ENCODE peak calls at places on chromosomes 2 and 18, in six cellular contexts. One of them, this sample, is unnamed.
A peak's percentile ranks its signal among the peaks of the same experiment; 100 is the strongest.

GRCh38 chr2:239717706-239718105 is 307.4 kb downstream of the NDUFA10 start:
- DNase-seq in CD8-positive, alpha-beta T cell: no peak
- DNase-seq in heart right ventricle: no peak
- DNase-seq in fibroblast of pulmonary artery: no peak
- DNase-seq in AG09309: no peak
- DNase-seq in aorta: peak; percentile 74
- DNase-seq in this sample: no peak

GRCh38 chr2:228446732-228447131 is 265.2 kb upstream of the SPHKAP start:
- DNase-seq in CD8-positive, alpha-beta T cell: no peak
- DNase-seq in heart right ventricle: no peak
- DNase-seq in fibroblast of pulmonary artery: no peak
- DNase-seq in AG09309: no peak
- DNase-seq in aorta: no peak
- DNase-seq in this sample: peak; percentile 15

GRCh38 chr2:197677056-197677455 is 1.7 kb upstream of the RFTN2 start:
- DNase-seq in CD8-positive, alpha-beta T cell: no peak
- DNase-seq in heart right ventricle: no peak
- DNase-seq in fibroblast of pulmonary artery: peak; percentile 7
- DNase-seq in AG09309: no peak
- DNase-seq in aorta: no peak
- DNase-seq in this sample: no peak

GRCh38 chr2:9474361-9475117 is at the start of gene IAH1:
- DNase-seq in CD8-positive, alpha-beta T cell: peak; percentile 74
- DNase-seq in heart right ventricle: peak; percentile 79
- DNase-seq in fibroblast of pulmonary artery: peak; percentile 40
- DNase-seq in AG09309: no peak
- DNase-seq in aorta: peak; percentile 90
- DNase-seq in this sample: no peak

GRCh38 chr2:233259745-233260144 is 8.3 kb downstream of the ATG16L1 start:
- DNase-seq in CD8-positive, alpha-beta T cell: no peak
- DNase-seq in heart right ventricle: no peak
- DNase-seq in fibroblast of pulmonary artery: no peak
- DNase-seq in AG09309: no peak
- DNase-seq in aorta: no peak
- DNase-seq in this sample: no peak

GRCh38 chr2:45049937-45050336 is 40.7 kb upstream of the SIX2 start:
- DNase-seq in CD8-positive, alpha-beta T cell: no peak
- DNase-seq in heart right ventricle: no peak
- DNase-seq in fibroblast of pulmonary artery: no peak
- DNase-seq in AG09309: no peak
- DNase-seq in aorta: no peak
- DNase-seq in this sample: no peak

GRCh38 chr2:9655441-9656269 is 24.9 kb upstream of the YWHAQ start:
- DNase-seq in CD8-positive, alpha-beta T cell: peak; percentile 23
- DNase-seq in heart right ventricle: no peak
- DNase-seq in fibroblast of pulmonary artery: peak; percentile 79
- DNase-seq in AG09309: no peak
- DNase-seq in aorta: peak; percentile 32
- DNase-seq in this sample: peak; percentile 59

GRCh38 chr2:57598552-57598951 is 448.1 kb upstream of the VRK2 start:
- DNase-seq in CD8-positive, alpha-beta T cell: no peak
- DNase-seq in heart right ventricle: no peak
- DNase-seq in fibroblast of pulmonary artery: no peak
- DNase-seq in AG09309: no peak
- DNase-seq in aorta: no peak
- DNase-seq in this sample: no peak

GRCh38 chr2:18369750-18370149 is 190.7 kb downstream of the RDH14 start:
- DNase-seq in CD8-positive, alpha-beta T cell: no peak
- DNase-seq in heart right ventricle: no peak
- DNase-seq in fibroblast of pulmonary artery: peak; percentile 70
- DNase-seq in AG09309: no peak
- DNase-seq in aorta: no peak
- DNase-seq in this sample: no peak

GRCh38 chr2:224970311-224970710 is 72.0 kb downstream of the DOCK10 start:
- DNase-seq in CD8-positive, alpha-beta T cell: no peak
- DNase-seq in heart right ventricle: no peak
- DNase-seq in fibroblast of pulmonary artery: no peak
- DNase-seq in AG09309: no peak
- DNase-seq in aorta: no peak
- DNase-seq in this sample: no peak

GRCh38 chr18:58947136-58947732 is 82.6 kb downstream of the ZNF532 start:
- DNase-seq in CD8-positive, alpha-beta T cell: no peak
- DNase-seq in heart right ventricle: no peak
- DNase-seq in fibroblast of pulmonary artery: no peak
- DNase-seq in AG09309: no peak
- DNase-seq in aorta: no peak
- DNase-seq in this sample: no peak

GRCh38 chr2:206062724-206063123 is 23.2 kb downstream of the INO80D start:
- DNase-seq in CD8-positive, alpha-beta T cell: no peak
- DNase-seq in heart right ventricle: no peak
- DNase-seq in fibroblast of pulmonary artery: no peak
- DNase-seq in AG09309: no peak
- DNase-seq in aorta: no peak
- DNase-seq in this sample: no peak

GRCh38 chr18:60838677-60839076 is 466.1 kb upstream of the MC4R start:
- DNase-seq in CD8-positive, alpha-beta T cell: no peak
- DNase-seq in heart right ventricle: no peak
- DNase-seq in fibroblast of pulmonary artery: peak; percentile 37
- DNase-seq in AG09309: no peak
- DNase-seq in aorta: no peak
- DNase-seq in this sample: no peak

GRCh38 chr2:231489990-231490389 is 25.7 kb upstream of the NCL start:
- DNase-seq in CD8-positive, alpha-beta T cell: peak; percentile 14
- DNase-seq in heart right ventricle: no peak
- DNase-seq in fibroblast of pulmonary artery: no peak
- DNase-seq in AG09309: no peak
- DNase-seq in aorta: peak; percentile 71
- DNase-seq in this sample: no peak

GRCh38 chr18:55996726-55997125 is 408.7 kb upstream of the TCF4 start:
- DNase-seq in CD8-positive, alpha-beta T cell: no peak
- DNase-seq in heart right ventricle: no peak
- DNase-seq in fibroblast of pulmonary artery: no peak
- DNase-seq in AG09309: no peak
- DNase-seq in aorta: no peak
- DNase-seq in this sample: no peak

GRCh38 chr18:70024088-70024487 is 76.4 kb upstream of the CD226 start:
- DNase-seq in CD8-positive, alpha-beta T cell: no peak
- DNase-seq in heart right ventricle: no peak
- DNase-seq in fibroblast of pulmonary artery: no peak
- DNase-seq in AG09309: no peak
- DNase-seq in aorta: no peak
- DNase-seq in this sample: no peak

GRCh38 chr2:120403676-120404075 is 57.7 kb downstream of the INHBB start:
- DNase-seq in CD8-positive, alpha-beta T cell: no peak
- DNase-seq in heart right ventricle: no peak
- DNase-seq in fibroblast of pulmonary artery: no peak
- DNase-seq in AG09309: no peak
- DNase-seq in aorta: no peak
- DNase-seq in this sample: no peak

GRCh38 chr2:159128191-159128590 is 158.3 kb downstream of the WDSUB1 start:
- DNase-seq in CD8-positive, alpha-beta T cell: no peak
- DNase-seq in heart right ventricle: peak; percentile 42
- DNase-seq in fibroblast of pulmonary artery: no peak
- DNase-seq in AG09309: no peak
- DNase-seq in aorta: no peak
- DNase-seq in this sample: no peak

GRCh38 chr18:63317982-63318881 is 1.3 kb downstream of the BCL2 start:
- DNase-seq in CD8-positive, alpha-beta T cell: peak; percentile 81
- DNase-seq in heart right ventricle: peak; percentile 62
- DNase-seq in fibroblast of pulmonary artery: no peak
- DNase-seq in AG09309: no peak
- DNase-seq in aorta: peak; percentile 89
- DNase-seq in this sample: no peak

GRCh38 chr2:72695676-72696075 is 130.2 kb downstream of the EXOC6B start:
- DNase-seq in CD8-positive, alpha-beta T cell: no peak
- DNase-seq in heart right ventricle: no peak
- DNase-seq in fibroblast of pulmonary artery: no peak
- DNase-seq in AG09309: no peak
- DNase-seq in aorta: no peak
- DNase-seq in this sample: no peak

GRCh38 chr2:105307146-105307545 is 22.4 kb downstream of the TGFBRAP1 start:
- DNase-seq in CD8-positive, alpha-beta T cell: no peak
- DNase-seq in heart right ventricle: no peak
- DNase-seq in fibroblast of pulmonary artery: peak; percentile 39
- DNase-seq in AG09309: no peak
- DNase-seq in aorta: no peak
- DNase-seq in this sample: no peak

GRCh38 chr2:3485166-3485565 is 34.2 kb downstream of the ADI1 start:
- DNase-seq in CD8-positive, alpha-beta T cell: no peak
- DNase-seq in heart right ventricle: no peak
- DNase-seq in fibroblast of pulmonary artery: no peak
- DNase-seq in AG09309: no peak
- DNase-seq in aorta: peak; percentile 43
- DNase-seq in this sample: no peak

GRCh38 chr2:202378661-202379338 is 2.7 kb downstream of the BMPR2 start:
- DNase-seq in CD8-positive, alpha-beta T cell: no peak
- DNase-seq in heart right ventricle: no peak
- DNase-seq in fibroblast of pulmonary artery: no peak
- DNase-seq in AG09309: no peak
- DNase-seq in aorta: no peak
- DNase-seq in this sample: no peak

GRCh38 chr2:232456296-232457120 is 555 bp downstream of the ALPI start:
- DNase-seq in CD8-positive, alpha-beta T cell: no peak
- DNase-seq in heart right ventricle: no peak
- DNase-seq in fibroblast of pulmonary artery: no peak
- DNase-seq in AG09309: no peak
- DNase-seq in aorta: peak; percentile 45
- DNase-seq in this sample: no peak

GRCh38 chr2:74244286-74244685 is 45.9 kb downstream of the MTHFD2 start:
- DNase-seq in CD8-positive, alpha-beta T cell: no peak
- DNase-seq in heart right ventricle: no peak
- DNase-seq in fibroblast of pulmonary artery: no peak
- DNase-seq in AG09309: no peak
- DNase-seq in aorta: no peak
- DNase-seq in this sample: no peak

GRCh38 chr18:25230658-25231326 is 121.2 kb downstream of the ZNF521 start:
- DNase-seq in CD8-positive, alpha-beta T cell: no peak
- DNase-seq in heart right ventricle: peak; percentile 61
- DNase-seq in fibroblast of pulmonary artery: peak; percentile 89
- DNase-seq in AG09309: peak; percentile 73
- DNase-seq in aorta: peak; percentile 78
- DNase-seq in this sample: peak; percentile 33
- H3K4me3 ChIP-seq in CD8-positive, alpha-beta T cell: no peak overlapping the region
- H3K4me3 ChIP-seq in heart right ventricle: no peak overlapping the region
- H3K4me3 ChIP-seq in fibroblast of pulmonary artery: no peak overlapping the region
- H3K4me3 ChIP-seq in AG09309: no peak overlapping the region
- H3K4me3 ChIP-seq in aorta: no peak overlapping the region
- H3K4me3 ChIP-seq in this sample: no peak overlapping the region

GRCh38 chr2:188292446-188293239 is 969 bp downstream of the GULP1 start:
- DNase-seq in CD8-positive, alpha-beta T cell: no peak
- DNase-seq in heart right ventricle: peak; percentile 67
- DNase-seq in fibroblast of pulmonary artery: peak; percentile 88
- DNase-seq in AG09309: peak; percentile 82
- DNase-seq in aorta: peak; percentile 92
- DNase-seq in this sample: peak; percentile 77

GRCh38 chr2:188291617-188292445 is at the start of gene GULP1:
- DNase-seq in CD8-positive, alpha-beta T cell: no peak
- DNase-seq in heart right ventricle: peak; percentile 69
- DNase-seq in fibroblast of pulmonary artery: peak; percentile 75
- DNase-seq in AG09309: no peak
- DNase-seq in aorta: peak; percentile 92
- DNase-seq in this sample: peak; percentile 31

GRCh38 chr2:188293601-188294482 is 2.2 kb downstream of the GULP1 start:
- DNase-seq in CD8-positive, alpha-beta T cell: no peak
- DNase-seq in heart right ventricle: peak; percentile 48
- DNase-seq in fibroblast of pulmonary artery: peak; percentile 78
- DNase-seq in AG09309: no peak
- DNase-seq in aorta: peak; percentile 86
- DNase-seq in this sample: peak; percentile 61

GRCh38 chr2:188295067-188295685 is 3.5 kb downstream of the GULP1 start:
- DNase-seq in CD8-positive, alpha-beta T cell: no peak
- DNase-seq in heart right ventricle: no peak
- DNase-seq in fibroblast of pulmonary artery: no peak
- DNase-seq in AG09309: no peak
- DNase-seq in aorta: no peak
- DNase-seq in this sample: no peak

DNA sequence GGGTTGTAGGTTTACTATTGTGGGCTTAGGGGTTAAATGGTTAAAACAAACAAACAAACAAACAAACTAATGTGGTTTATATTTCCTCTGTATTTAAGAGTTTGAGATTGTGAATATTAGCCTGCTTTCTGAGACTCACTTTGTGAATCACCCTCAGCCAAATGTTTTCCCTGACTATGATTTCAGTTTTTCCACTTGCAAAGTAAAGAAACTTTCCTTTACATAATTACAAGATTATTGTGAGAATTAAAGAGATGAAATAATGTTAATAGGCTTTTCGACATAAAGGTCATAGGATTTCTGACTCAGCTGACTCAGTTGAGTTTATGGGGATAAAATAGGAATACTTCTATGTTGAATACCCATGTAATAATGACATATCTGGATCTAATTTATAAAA is 2.9 kb downstream of the GULP1 start:
- DNase-seq in CD8-positive, alpha-beta T cell: no peak
- DNase-seq in heart right ventricle: no peak
- DNase-seq in fibroblast of pulmonary artery: no peak
- DNase-seq in AG09309: no peak
- DNase-seq in aorta: no peak
- DNase-seq in this sample: no peak
- H3K4me3 ChIP-seq in CD8-positive, alpha-beta T cell: no peak overlapping the region
- H3K4me3 ChIP-seq in heart right ventricle: peak overlapping the region; percentile 72
- H3K4me3 ChIP-seq in fibroblast of pulmonary artery: peak overlapping the region; percentile 79
- H3K4me3 ChIP-seq in AG09309: peak overlapping the region; percentile 88
- H3K4me3 ChIP-seq in aorta: peak overlapping the region; percentile 81
- H3K4me3 ChIP-seq in this sample: peak overlapping the region; percentile 90

GRCh38 chr2:55224761-55225261 is 7.3 kb downstream of the CLHC1 start:
- DNase-seq in CD8-positive, alpha-beta T cell: no peak
- DNase-seq in heart right ventricle: peak; percentile 39
- DNase-seq in fibroblast of pulmonary artery: no peak
- DNase-seq in AG09309: no peak
- DNase-seq in aorta: no peak
- DNase-seq in this sample: no peak

GRCh38 chr2:55225481-55226020 is 6.5 kb downstream of the CLHC1 start:
- DNase-seq in CD8-positive, alpha-beta T cell: no peak
- DNase-seq in heart right ventricle: no peak
- DNase-seq in fibroblast of pulmonary artery: no peak
- DNase-seq in AG09309: no peak
- DNase-seq in aorta: no peak
- DNase-seq in this sample: no peak

GRCh38 chr2:55229221-55229620 is 2.9 kb downstream of the CLHC1 start:
- DNase-seq in CD8-positive, alpha-beta T cell: no peak
- DNase-seq in heart right ventricle: no peak
- DNase-seq in fibroblast of pulmonary artery: no peak
- DNase-seq in AG09309: no peak
- DNase-seq in aorta: no peak
- DNase-seq in this sample: no peak

GRCh38 chr2:55228224-55228563 is 3.9 kb downstream of the CLHC1 start:
- DNase-seq in CD8-positive, alpha-beta T cell: no peak
- DNase-seq in heart right ventricle: no peak
- DNase-seq in fibroblast of pulmonary artery: no peak
- DNase-seq in AG09309: no peak
- DNase-seq in aorta: no peak
- DNase-seq in this sample: no peak

GRCh38 chr2:55223958-55224760 is 7.9 kb downstream of the CLHC1 start:
- DNase-seq in CD8-positive, alpha-beta T cell: peak; percentile 5
- DNase-seq in heart right ventricle: peak; percentile 27
- DNase-seq in fibroblast of pulmonary artery: no peak
- DNase-seq in AG09309: no peak
- DNase-seq in aorta: no peak
- DNase-seq in this sample: no peak
- H3K4me3 ChIP-seq in CD8-positive, alpha-beta T cell: no peak overlapping the region
- H3K4me3 ChIP-seq in heart right ventricle: peak overlapping the region; percentile 63
- H3K4me3 ChIP-seq in fibroblast of pulmonary artery: no peak overlapping the region
- H3K4me3 ChIP-seq in AG09309: no peak overlapping the region
- H3K4me3 ChIP-seq in aorta: no peak overlapping the region
- H3K4me3 ChIP-seq in this sample: peak overlapping the region; percentile 44

GRCh38 chr2:222399038-222399783 is 25.1 kb upstream of the SGPP2 start:
- DNase-seq in CD8-positive, alpha-beta T cell: no peak
- DNase-seq in heart right ventricle: no peak
- DNase-seq in fibroblast of pulmonary artery: no peak
- DNase-seq in AG09309: no peak
- DNase-seq in aorta: no peak
- DNase-seq in this sample: no peak
- H3K4me3 ChIP-seq in CD8-positive, alpha-beta T cell: no peak overlapping the region
- H3K4me3 ChIP-seq in heart right ventricle: no peak overlapping the region
- H3K4me3 ChIP-seq in fibroblast of pulmonary artery: no peak overlapping the region
- H3K4me3 ChIP-seq in AG09309: no peak overlapping the region
- H3K4me3 ChIP-seq in aorta: no peak overlapping the region
- H3K4me3 ChIP-seq in this sample: no peak overlapping the region

This sample was measured in HFF-Myc.